ENCODE peak calls at places on chromosome 18, in nine cellular contexts. W, B, M, O, N, C, J, V and E are unnamed samples.

GRCh38 chr18:48528861-48529260 is 10.0 kb upstream of the CTIF start:
- DNase-seq in V (no peak), B (no peak), W (no peak), C (no peak), N (no peak), O (no peak), J (no peak), M (no peak), E (no peak)

GRCh38 chr18:29449424-29449823 is 1272.5 kb upstream of the CDH2 start:
- DNase-seq in C (no peak), M (no peak), W (no peak), V (peak), O (no peak), B (no peak), J (peak), N (peak), E (no peak)

GRCh38 chr18:75395137-75395536 is 32.4 kb downstream of the SMIM21 start:
- DNase-seq in N (no peak), B (no peak), J (no peak), O (no peak), W (no peak), V (no peak), C (no peak), M (no peak), E (no peak)

GRCh38 chr18:3089579-3089978 is 76.6 kb upstream of the LPIN2 start:
- DNase-seq in O (no peak), V (no peak), M (no peak), B (no peak), N (peak), W (no peak), J (no peak), C (no peak), E (no peak)

GRCh38 chr18:74283255-74283554 is 8.6 kb downstream of the CYB5A start:
- DNase-seq in O (no peak), J (no peak), N (no peak), W (no peak), B (no peak), C (peak), V (no peak), M (no peak), E (no peak)

GRCh38 chr18:3104190-3105054 is 91.5 kb upstream of the LPIN2 start:
- DNase-seq in C (peak), B (no peak), J (peak), O (no peak), N (peak), W (no peak), V (peak), M (no peak), E (no peak)

GRCh38 chr18:7617738-7618422 is 50.8 kb downstream of the PTPRM start:
- DNase-seq in C (peak), J (peak), V (peak), N (peak), M (no peak), W (no peak), O (no peak), B (peak), E (no peak)

GRCh38 chr18:23827681-23828080 is 138.4 kb downstream of the LAMA3 start:
- DNase-seq in M (no peak), J (no peak), C (peak), B (no peak), N (no peak), V (no peak), W (no peak), O (no peak), E (no peak)

GRCh38 chr18:3466051-3466450 is 16.1 kb downstream of the TGIF1 start:
- DNase-seq in V (peak), B (no peak), O (no peak), J (peak), M (no peak), N (peak), W (no peak), C (peak), E (no peak)

GRCh38 chr18:60861575-60861974 is 471.7 kb upstream of the CDH20 start:
- DNase-seq in N (no peak), M (no peak), W (no peak), J (peak), O (no peak), V (no peak), B (no peak), C (no peak), E (no peak)

GRCh38 chr18:22230403-22231042 is 61.1 kb downstream of the GATA6 start:
- DNase-seq in C (peak), J (peak), M (no peak), O (no peak), V (peak), W (no peak), B (no peak), N (peak), E (no peak)

GRCh38 chr18:7512326-7512725 is 54.8 kb upstream of the PTPRM start:
- DNase-seq in B (peak), W (no peak), J (no peak), O (no peak), C (peak), M (no peak), V (no peak), N (no peak), E (no peak)

GRCh38 chr18:59612461-59612860 is 84.8 kb downstream of the CCBE1 start:
- DNase-seq in V (peak), W (no peak), M (no peak), J (peak), O (no peak), B (no peak), N (peak), C (no peak), E (no peak)

GRCh38 chr18:31685097-31686082 is 1.0 kb upstream of the B4GALT6 start:
- DNase-seq in W (peak), V (peak), N (peak), B (peak), M (peak), J (peak), O (peak), C (peak), E (peak)

GRCh38 chr18:39711701-39712100 is 2146.1 kb upstream of the CELF4 start:
- DNase-seq in C (no peak), W (no peak), M (no peak), B (no peak), V (no peak), N (no peak), J (no peak), O (no peak), E (no peak)

DNA sequence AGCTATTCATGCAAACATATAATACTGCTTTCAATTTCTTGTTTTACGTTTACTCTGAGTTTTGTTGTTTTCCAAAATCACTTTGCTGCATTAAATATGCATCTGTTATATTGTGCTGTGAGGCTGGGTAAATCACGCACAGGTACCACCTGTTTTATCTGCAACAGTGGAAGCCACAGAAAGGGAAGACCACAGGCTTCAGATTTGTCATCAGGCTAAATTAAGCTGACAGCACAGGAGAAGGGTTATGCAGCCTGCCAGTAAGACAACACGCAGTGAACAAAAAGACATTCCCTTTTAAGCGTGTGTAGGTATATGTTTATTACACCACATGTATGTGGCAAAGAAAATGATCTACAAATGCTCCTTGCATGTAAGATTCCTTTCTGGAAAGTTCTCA is 38.2 kb downstream of the ZNF516 start:
- DNase-seq in N (no peak), O (no peak), W (no peak), C (no peak), V (no peak), J (no peak), B (no peak), M (no peak), E (no peak)
- H3K4me3 ChIP-seq in N (no peak), O (no peak), W (no peak), C (no peak), V (no peak), J (no peak), B (no peak), M (no peak), E (no peak)

GRCh38 chr18:25561923-25562322 is 210.0 kb upstream of the ZNF521 start:
- DNase-seq in M (peak), C (no peak), J (peak), O (peak), V (peak), W (no peak), B (no peak), N (peak), E (no peak)
- TF ChIP-seq CTCF in M (peak), C (no peak), J (peak), O (peak), V (peak), W (no peak), B (no peak), N (peak), E (peak)

GRCh38 chr18:79903787-79904356 is 47.6 kb downstream of the SLC66A2 start:
- DNase-seq in C (no peak), M (no peak), B (no peak), V (no peak), O (no peak), N (no peak), J (no peak), W (peak), E (no peak)

GRCh38 chr18:79906706-79907105 is 44.7 kb downstream of the SLC66A2 start:
- DNase-seq in B (no peak), C (no peak), V (no peak), O (no peak), M (no peak), N (no peak), W (no peak), J (no peak), E (no peak)

GRCh38 chr18:79905993-79906392 is 45.5 kb downstream of the SLC66A2 start:
- DNase-seq in V (no peak), B (no peak), M (no peak), J (no peak), C (no peak), O (no peak), W (no peak), N (no peak), E (no peak)

GRCh38 chr18:79904357-79905147 is 46.9 kb downstream of the SLC66A2 start:
- DNase-seq in M (no peak), V (no peak), W (peak), J (no peak), B (no peak), N (no peak), C (peak), O (no peak), E (no peak)

DNA sequence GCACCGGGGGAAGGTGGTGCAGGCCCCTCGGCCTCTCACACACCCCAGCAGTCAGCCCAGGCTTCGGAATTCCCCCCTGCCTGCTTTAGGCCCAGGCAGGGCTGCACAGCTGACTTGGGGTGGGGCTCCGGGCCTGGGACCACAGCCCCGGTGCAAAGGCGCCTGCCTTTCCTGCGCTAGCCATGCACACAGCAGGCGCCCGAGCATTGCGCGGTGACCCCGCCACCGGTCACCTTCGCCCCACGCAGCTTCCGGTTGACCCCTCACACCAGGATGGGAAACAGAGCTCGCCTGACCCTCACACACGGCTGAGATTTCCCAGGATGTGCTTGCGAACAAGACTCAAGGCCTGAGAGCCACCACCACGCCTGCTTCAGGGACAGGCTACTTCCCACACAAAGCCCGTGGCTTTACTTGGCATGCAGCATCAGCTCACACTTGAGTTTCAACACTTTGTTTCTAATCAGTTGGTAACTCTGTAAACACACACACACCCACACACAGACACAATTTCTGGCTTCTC is 46.0 kb downstream of the SLC66A2 start:
- DNase-seq in N (peak), M (no peak), V (peak), J (no peak), C (peak), O (peak), B (no peak), W (peak), E (no peak)
- H3K4me3 ChIP-seq in N (no peak), M (no peak), V (no peak), J (no peak), C (no peak), O (no peak), B (no peak), W (no peak), E (no peak)

DNA sequence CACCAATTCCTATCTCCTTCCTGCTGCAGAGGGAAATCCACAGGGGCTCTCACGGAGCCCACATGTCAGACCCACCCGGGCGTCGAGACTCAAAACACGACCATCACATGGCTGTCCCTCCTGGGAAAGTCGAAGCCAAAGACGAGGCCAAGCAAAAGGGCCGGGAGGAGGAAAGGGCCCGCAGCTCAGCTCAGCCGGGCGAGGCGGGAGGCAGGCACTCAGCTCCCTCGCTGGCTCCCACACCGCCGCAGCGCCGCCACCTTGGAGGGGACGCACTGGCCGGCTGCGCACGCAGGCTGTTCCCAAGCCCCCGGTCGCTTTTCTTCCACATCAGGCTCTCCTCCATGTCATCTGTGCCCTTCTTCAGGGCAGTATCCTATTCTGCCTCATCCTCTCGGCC is 130.4 kb downstream of the L3MBTL4 start:
- DNase-seq in N (no peak), C (no peak), M (no peak), W (no peak), B (no peak), O (no peak), V (no peak), J (no peak), E (no peak)
- TF ChIP-seq CTCF in N (no peak), C (no peak), M (no peak), W (no peak), B (no peak), O (no peak), V (no peak), J (no peak), E (no peak)